ENCODE peak calls at places on chromosomes 3 and 15, in ten cellular contexts. Y is skeletal muscle cell, C is upper lobe of right lung, A is NB4, B is foreskin fibroblast, P is neural progenitor cell, I is cardiac fibroblast, N is heart left ventricle, X is AG04450, K is tibial nerve. D is an unnamed sample.

GRCh38 chr3:45907769-45908705 is 21.7 kb downstream of the CCR9 start:
- DNase-seq in Y (peak; percentile 42), C (no peak), A (no peak), B (peak; percentile 50), P (no peak), I (peak; percentile 68), N (no peak), X (peak; percentile 33), K (no peak), D (no peak)

GRCh38 chr3:129312021-129312639 is 33.5 kb downstream of the HMCES start:
- DNase-seq in Y (no peak), C (no peak), A (peak; percentile 14), B (no peak), P (no peak), I (no peak), N (no peak), X (no peak), K (no peak), D (no peak)

GRCh38 chr15:89293012-89293411 is 41.6 kb downstream of the POLG start:
- DNase-seq in Y (no peak), C (no peak), A (no peak), B (no peak), P (no peak), I (no peak), N (no peak), X (no peak), K (no peak), D (no peak)

GRCh38 chr3:161781381-161781780 is 284.8 kb downstream of the OTOL1 start:
- DNase-seq in Y (no peak), C (no peak), A (no peak), B (no peak), P (no peak), I (no peak), N (no peak), X (no peak), K (no peak), D (no peak)

GRCh38 chr3:123278446-123278845 is 76.7 kb downstream of the SEC22A start:
- DNase-seq in Y (no peak), C (no peak), A (no peak), B (no peak), P (no peak), I (no peak), N (no peak), X (no peak), K (no peak), D (no peak)

GRCh38 chr3:147410518-147411234 is 1.5 kb downstream of the ZIC1 start:
- DNase-seq in Y (peak; percentile 33), C (no peak), A (peak; percentile 2), B (peak; percentile 34), P (peak; percentile 34), I (no peak), N (no peak), X (no peak), K (no peak), D (no peak)

GRCh38 chr15:76994001-76994400 is 925 bp upstream of the PSTPIP1 start:
- DNase-seq in Y (no peak), C (peak; percentile 69), A (peak; percentile 82), B (no peak), P (no peak), I (peak; percentile 5), N (peak; percentile 63), X (no peak), K (no peak), D (peak; percentile 46)

GRCh38 chr3:178304758-178305157 is 231.5 kb upstream of the KCNMB2 start:
- DNase-seq in Y (peak; percentile 82), C (no peak), A (no peak), B (peak; percentile 65), P (no peak), I (peak; percentile 87), N (no peak), X (peak; percentile 58), K (no peak), D (no peak)

GRCh38 chr3:46923559-46924350 is 46.2 kb downstream of the PTH1R start:
- DNase-seq in Y (no peak), C (peak; percentile 72), A (peak; percentile 56), B (no peak), P (peak; percentile 69), I (peak; percentile 45), N (peak; percentile 33), X (no peak), K (no peak), D (peak; percentile 17)

GRCh38 chr3:72664576-72664975 is 183.7 kb downstream of the SHQ1 start:
- DNase-seq in Y (no peak), C (no peak), A (no peak), B (peak; percentile 18), P (no peak), I (peak; percentile 20), N (no peak), X (no peak), K (no peak), D (no peak)

GRCh38 chr3:94307588-94307987 is 244.7 kb downstream of the NSUN3 start:
- DNase-seq in Y (no peak), C (no peak), A (no peak), B (no peak), P (no peak), I (no peak), N (no peak), X (no peak), K (no peak), D (no peak)

GRCh38 chr3:64266065-64266874 is 41.0 kb upstream of the PRICKLE2 start:
- DNase-seq in Y (peak; percentile 98), C (no peak), A (no peak), B (peak; percentile 94), P (no peak), I (peak; percentile 96), N (no peak), X (peak; percentile 72), K (peak; percentile 66), D (no peak)
- H3K4me3 ChIP-seq in Y (peak overlapping the region; percentile 75), C (peak overlapping the region; percentile 67), A (no peak overlapping the region), B (peak overlapping the region; percentile 77), P (peak overlapping the region; percentile 57), I (peak overlapping the region; percentile 77), N (peak overlapping the region; percentile 68), X (peak overlapping the region; percentile 78), K (peak overlapping the region; percentile 61), D (no peak overlapping the region)

GRCh38 chr15:25732191-25732590 is 130.9 kb downstream of the ATP10A start:
- DNase-seq in Y (no peak), C (no peak), A (no peak), B (no peak), P (no peak), I (no peak), N (no peak), X (no peak), K (no peak), D (no peak)
- H3K4me3 ChIP-seq in Y (no peak overlapping the region), C (no peak overlapping the region), A (no peak overlapping the region), B (no peak overlapping the region), P (no peak overlapping the region), I (no peak overlapping the region), N (no peak overlapping the region), X (no peak overlapping the region), K (no peak overlapping the region), D (no peak overlapping the region)

GRCh38 chr3:33786565-33787327 is 11.7 kb upstream of the PDCD6IP start:
- DNase-seq in Y (no peak), C (no peak), A (no peak), B (no peak), P (no peak), I (no peak), N (no peak), X (no peak), K (no peak), D (no peak)
- H3K4me3 ChIP-seq in Y (peak overlapping the region; percentile 32), C (peak overlapping the region; percentile 17), A (no peak overlapping the region), B (peak overlapping the region; percentile 50), P (peak overlapping the region; percentile 41), I (peak overlapping the region; percentile 2), N (no peak overlapping the region), X (peak overlapping the region; percentile 49), K (no peak overlapping the region), D (no peak overlapping the region)

DNA sequence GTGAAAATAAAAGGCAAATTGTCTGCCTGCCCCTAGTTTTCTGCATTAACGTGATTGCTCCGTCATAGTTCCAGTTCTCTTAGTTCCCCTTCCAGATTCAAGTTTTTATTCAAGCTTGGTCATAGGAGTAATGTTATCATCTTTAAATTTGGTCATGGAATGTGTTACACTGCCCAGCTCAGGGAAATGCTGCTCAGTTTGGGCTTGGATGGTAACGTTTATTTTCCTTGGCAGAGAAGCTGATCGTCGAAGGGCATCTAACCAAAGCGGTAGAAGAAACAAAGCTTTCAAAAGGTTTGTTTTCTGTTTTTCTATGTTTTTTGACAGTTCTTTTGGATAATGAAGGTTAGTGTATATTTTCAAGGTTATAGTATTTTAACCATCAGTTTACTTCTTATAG is 118.4 kb upstream of the FLNB start:
- DNase-seq in Y (no peak), C (no peak), A (no peak), B (no peak), P (no peak), I (peak; percentile 28), N (no peak), X (no peak), K (no peak), D (no peak)
- H3K4me3 ChIP-seq in Y (no peak overlapping the region), C (no peak overlapping the region), A (no peak overlapping the region), B (no peak overlapping the region), P (no peak overlapping the region), I (no peak overlapping the region), N (peak overlapping the region; percentile 46), X (no peak overlapping the region), K (no peak overlapping the region), D (no peak overlapping the region)

DNA sequence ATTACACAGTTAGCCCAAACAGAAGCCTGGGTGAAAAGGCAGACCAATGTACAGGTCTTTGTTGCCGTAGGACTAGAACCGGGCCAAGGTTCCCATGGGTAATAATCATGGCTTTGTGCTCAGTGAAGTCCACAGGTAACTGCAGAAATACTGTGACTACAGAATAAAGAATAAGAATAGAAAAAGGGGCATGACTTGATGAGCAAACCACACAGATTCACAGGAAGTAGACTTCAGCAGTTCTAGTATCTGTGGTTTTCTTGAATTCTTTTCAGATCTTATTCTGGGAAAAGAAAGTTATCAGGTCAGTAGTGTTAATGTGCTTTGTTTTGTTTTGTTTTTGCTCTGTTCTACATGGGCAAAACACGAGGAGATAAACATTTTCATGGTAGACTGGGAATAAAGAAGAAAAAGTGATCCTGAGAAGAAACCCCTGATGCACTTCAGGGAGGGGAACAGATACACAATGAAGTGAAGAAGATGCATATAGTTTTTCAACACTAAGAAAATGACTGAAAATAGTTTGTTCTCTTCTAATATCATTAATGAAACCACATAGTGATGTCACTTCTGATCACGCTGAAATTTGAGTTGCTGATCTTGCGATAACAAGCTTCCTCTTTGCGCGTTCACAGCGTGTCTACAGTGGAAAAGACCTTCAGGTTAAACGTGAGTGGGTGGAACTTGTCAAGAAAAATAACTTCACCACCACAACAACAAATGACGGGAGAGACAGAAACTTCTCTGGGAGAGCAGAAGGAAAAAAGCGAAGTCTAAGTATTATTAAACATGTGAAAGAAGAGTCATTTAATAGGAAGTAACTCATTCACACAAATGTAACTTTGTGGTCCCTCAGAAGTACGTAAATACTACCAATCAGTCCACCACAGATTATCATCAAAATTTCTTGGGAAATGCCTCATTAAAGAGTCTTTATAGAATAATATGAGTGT is 315.8 kb upstream of the SATB1 start:
- DNase-seq in Y (no peak), C (no peak), A (peak; percentile 60), B (no peak), P (no peak), I (no peak), N (no peak), X (no peak), K (peak; percentile 13), D (peak; percentile 57)
- H3K4me3 ChIP-seq in Y (no peak overlapping the region), C (no peak overlapping the region), A (peak overlapping the region; percentile 7), B (no peak overlapping the region), P (no peak overlapping the region), I (no peak overlapping the region), N (no peak overlapping the region), X (no peak overlapping the region), K (no peak overlapping the region), D (peak overlapping the region; percentile 24)

D was measured in effector memory CD4-positive, alpha-beta T cell.